ENCODE peak calls at places on chromosomes 6 and 20, in five cellular contexts. P is right atrium auricular region, D is GM23338, K is GM20000, J is psoas muscle. I is an unnamed sample.

GRCh38 chr6:29627762-29628418 is 5.1 kb downstream of the GABBR1 start:
- DNase-seq in P (peak), D (peak), K (peak), J (peak), I (no peak)

GRCh38 chr6:51330971-51331370 is 512.3 kb downstream of the TFAP2B start:
- DNase-seq in P (no peak), D (no peak), K (no peak), J (no peak), I (no peak)

GRCh38 chr20:56003966-56004365 is 1.4 kb downstream of the CBLN4 start:
- DNase-seq in P (no peak), D (no peak), K (no peak), J (no peak), I (no peak)

GRCh38 chr6:26477431-26477830 is 19.7 kb downstream of the BTN2A1 start:
- DNase-seq in P (no peak), D (no peak), K (no peak), J (no peak), I (no peak)

GRCh38 chr6:66662196-66662595 is 955.2 kb upstream of the EYS start:
- DNase-seq in P (no peak), D (peak), K (no peak), J (no peak), I (no peak)

GRCh38 chr6:130183271-130184222 is 39.2 kb downstream of the SAMD3 start:
- DNase-seq in P (no peak), D (no peak), K (no peak), J (no peak), I (peak)

GRCh38 chr20:49701313-49701731 is 12.4 kb downstream of the B4GALT5 start:
- DNase-seq in P (no peak), D (no peak), K (no peak), J (no peak), I (no peak)

GRCh38 chr20:24653306-24653705 is 183.9 kb downstream of the SYNDIG1 start:
- DNase-seq in P (no peak), D (no peak), K (no peak), J (no peak), I (no peak)

GRCh38 chr6:41734666-41735426 is 562 bp downstream of the TFEB start:
- DNase-seq in P (peak), D (peak), K (peak), J (peak), I (peak)

GRCh38 chr6:5898563-5898962 is 108.2 kb downstream of the NRN1 start:
- DNase-seq in P (no peak), D (peak), K (no peak), J (no peak), I (no peak)

GRCh38 chr20:38604873-38605303 is 3.3 kb downstream of the ARHGAP40 start:
- DNase-seq in P (no peak), D (no peak), K (no peak), J (no peak), I (no peak)

GRCh38 chr20:24153101-24154040 is 164.8 kb upstream of the GGTLC1 start:
- DNase-seq in P (peak), D (no peak), K (no peak), J (no peak), I (no peak)

GRCh38 chr6:34663887-34664269 is 32.7 kb downstream of the ILRUN start:
- DNase-seq in P (no peak), D (no peak), K (no peak), J (no peak), I (no peak)

GRCh38 chr6:154474636-154475428 is 35.7 kb downstream of the CNKSR3 start:
- DNase-seq in P (no peak), D (no peak), K (no peak), J (no peak), I (no peak)

GRCh38 chr6:30727920-30728605 is 7.9 kb downstream of the TUBB start:
- DNase-seq in P (no peak), D (no peak), K (no peak), J (no peak), I (no peak)

GRCh38 chr20:43914697-43915208 is at the start of gene TOX2:
- DNase-seq in P (no peak), D (peak), K (peak), J (no peak), I (peak)

GRCh38 chr20:41440882-41441281 is 74.3 kb upstream of the EMILIN3 start:
- DNase-seq in P (no peak), D (no peak), K (no peak), J (no peak), I (no peak)

GRCh38 chr6:28401172-28401571 is 1.6 kb upstream of the ZSCAN12 start:
- DNase-seq in P (no peak), D (no peak), K (no peak), J (no peak), I (no peak)

GRCh38 chr6:169190970-169191369 is 62.7 kb downstream of the THBS2 start:
- DNase-seq in P (no peak), D (no peak), K (no peak), J (no peak), I (no peak)

GRCh38 chr6:45072014-45072413 is 256.1 kb upstream of the RUNX2 start:
- DNase-seq in P (no peak), D (no peak), K (no peak), J (no peak), I (no peak)

GRCh38 chr6:131317516-131317915 is 182.2 kb downstream of the AKAP7 start:
- DNase-seq in P (no peak), D (no peak), K (no peak), J (no peak), I (no peak)

GRCh38 chr20:62066983-62067433 is 1.3 kb upstream of the TAF4 start:
- DNase-seq in P (peak), D (peak), K (peak), J (no peak), I (peak)

GRCh38 chr20:62183426-62184142 is 756 bp downstream of the MTG2 start:
- DNase-seq in P (no peak), D (peak), K (no peak), J (peak), I (no peak)

GRCh38 chr6:87200469-87201174 is 45.3 kb downstream of the ZNF292 start:
- DNase-seq in P (no peak), D (no peak), K (no peak), J (peak), I (no peak)

GRCh38 chr6:20481281-20481680 is 53.0 kb upstream of the CDKAL1 start:
- DNase-seq in P (no peak), D (no peak), K (no peak), J (no peak), I (no peak)

GRCh38 chr20:38878798-38879197 is 47.4 kb upstream of the FAM83D start:
- DNase-seq in P (no peak), D (peak), K (no peak), J (no peak), I (no peak)

GRCh38 chr6:168107191-168107940 is 28.4 kb upstream of the FRMD1 start:
- DNase-seq in P (no peak), D (no peak), K (no peak), J (peak), I (no peak)

GRCh38 chr6:113120214-113120576 is 737.0 kb upstream of the MARCKS start:
- DNase-seq in P (no peak), D (no peak), K (no peak), J (no peak), I (no peak)

GRCh38 chr20:6041808-6042265 is 12.0 kb downstream of the LRRN4 start:
- DNase-seq in P (no peak), D (no peak), K (no peak), J (no peak), I (no peak)

GRCh38 chr20:34473262-34473883 is 42.8 kb upstream of the DYNLRB1 start:
- DNase-seq in P (no peak), D (peak), K (peak), J (peak), I (peak)

GRCh38 chr6:161079566-161080262 is 88.1 kb downstream of the MAP3K4 start:
- DNase-seq in P (no peak), D (no peak), K (no peak), J (no peak), I (no peak)

GRCh38 chr20:38043512-38044300 is 10.2 kb downstream of the RPRD1B start:
- DNase-seq in P (no peak), D (no peak), K (no peak), J (peak), I (no peak)

GRCh38 chr20:62587757-62588402 is 54.4 kb upstream of the SLCO4A1 start:
- DNase-seq in P (no peak), D (peak), K (no peak), J (no peak), I (no peak)

GRCh38 chr6:3162067-3162497 is 4.7 kb upstream of the TUBB2A start:
- DNase-seq in P (no peak), D (peak), K (no peak), J (no peak), I (peak)

GRCh38 chr6:128487746-128488145 is 32.7 kb downstream of the PTPRK start:
- DNase-seq in P (no peak), D (no peak), K (no peak), J (no peak), I (no peak)

GRCh38 chr20:31693987-31694661 is 28.5 kb downstream of the BCL2L1 start:
- DNase-seq in P (no peak), D (peak), K (no peak), J (no peak), I (no peak)

GRCh38 chr6:40894962-40895799 is 143.8 kb downstream of the UNC5CL start:
- DNase-seq in P (no peak), D (peak), K (no peak), J (peak), I (no peak)

GRCh38 chr6:121730616-121731015 is 295.2 kb downstream of the GJA1 start:
- DNase-seq in P (no peak), D (no peak), K (no peak), J (no peak), I (no peak)
- TF ChIP-seq CTCF in P (no peak), D (no peak), K (no peak), J (no peak), I (no peak)

DNA sequence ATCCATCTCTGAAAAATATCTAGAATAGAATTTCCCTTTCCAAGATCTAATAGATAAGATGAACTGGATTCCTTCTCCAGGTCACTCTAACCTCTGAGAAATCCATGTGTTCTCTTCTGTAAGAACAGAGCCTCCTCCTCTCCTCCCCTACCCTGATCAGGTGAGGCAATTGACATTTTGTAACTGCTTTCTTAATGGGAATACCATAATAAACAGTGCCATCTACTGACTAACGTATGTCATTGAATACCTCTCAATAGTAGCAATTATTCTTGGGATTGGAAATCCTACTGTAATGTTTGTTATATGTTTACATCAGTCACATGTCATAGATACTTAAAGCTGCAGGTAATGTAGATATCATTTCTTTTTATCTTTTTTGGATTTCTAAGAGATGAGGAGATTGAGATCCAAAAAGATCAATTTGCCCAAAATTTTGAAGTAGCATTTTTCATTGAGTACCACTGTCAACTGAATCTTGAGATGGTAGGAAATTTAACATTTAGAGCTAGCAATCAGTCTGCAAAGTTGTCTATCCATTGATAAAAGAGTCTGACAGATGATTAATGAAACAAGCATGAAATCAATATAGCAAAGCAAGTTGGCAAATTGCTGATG is 365.8 kb upstream of the HSF2 start:
- DNase-seq in P (no peak), D (peak), K (peak), J (no peak), I (peak)
- TF ChIP-seq CTCF in P (peak), D (peak), K (no peak), J (peak), I (peak)

GRCh38 chr6:108768792-108769524 is 79.3 kb upstream of the ARMC2 start:
- DNase-seq in P (no peak), D (no peak), K (no peak), J (no peak), I (no peak)
- TF ChIP-seq CTCF in P (no peak), D (no peak), K (no peak), J (no peak), I (no peak)

DNA sequence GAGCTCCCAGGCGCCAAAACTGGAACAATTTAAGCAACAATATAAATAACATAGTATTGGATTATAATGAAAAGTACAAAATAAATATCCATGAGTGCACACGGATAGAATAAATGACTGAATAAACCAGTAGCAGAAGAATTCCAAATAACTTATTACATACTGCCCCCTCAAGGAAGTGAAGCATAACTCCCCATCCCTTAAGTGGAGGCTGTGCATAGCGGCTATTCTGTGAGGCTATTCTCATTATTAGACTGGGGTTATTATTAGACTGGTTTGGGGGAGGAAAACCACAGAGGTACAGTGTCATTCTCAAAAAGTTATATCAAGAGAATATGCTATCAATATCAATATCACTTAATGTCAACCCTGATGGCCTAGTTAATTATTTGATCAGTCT is 94.4 kb upstream of the SIRPA start:
- DNase-seq in P (peak), D (no peak), K (no peak), J (no peak), I (no peak)
- TF ChIP-seq CTCF in P (no peak), D (peak), K (no peak), J (peak), I (no peak)

GRCh38 chr20:59743767-59744485 is 139.6 kb downstream of the PHACTR3 start:
- DNase-seq in P (no peak), D (peak), K (no peak), J (no peak), I (peak)
- TF ChIP-seq CTCF in P (no peak), D (peak), K (no peak), J (no peak), I (peak)

DNA sequence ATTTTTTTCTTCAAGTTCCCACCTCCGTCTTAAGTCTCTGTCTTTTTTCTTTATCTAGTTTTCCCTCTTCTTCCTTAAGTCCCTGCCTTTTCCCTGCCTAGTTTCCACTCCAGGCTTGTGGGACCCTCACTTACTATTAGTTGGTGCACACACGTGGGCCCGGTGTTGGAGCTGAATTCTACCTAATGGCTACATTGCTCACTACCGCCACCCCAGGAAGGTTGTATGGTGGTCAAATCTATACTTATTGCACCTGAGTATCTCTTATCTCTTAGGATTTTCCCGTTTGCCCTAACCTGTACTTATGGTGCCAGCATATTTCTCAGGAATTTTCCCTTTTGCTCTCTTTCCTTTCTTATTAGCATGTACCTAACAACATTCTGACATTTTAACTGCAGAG is 692.8 kb downstream of the EPM2A start:
- DNase-seq in P (no peak), D (peak), K (no peak), J (no peak), I (peak)
- TF ChIP-seq CTCF in P (no peak), D (peak), K (no peak), J (no peak), I (peak)

GRCh38 chr6:73286752-73287151 is 23.8 kb upstream of the KHDC1 start:
- DNase-seq in P (no peak), D (no peak), K (no peak), J (no peak), I (no peak)

GRCh38 chr6:73290435-73290834 is 27.4 kb upstream of the KHDC1 start:
- DNase-seq in P (no peak), D (no peak), K (no peak), J (no peak), I (no peak)

GRCh38 chr6:73282876-73283275 is 19.9 kb upstream of the KHDC1 start:
- DNase-seq in P (no peak), D (no peak), K (no peak), J (no peak), I (no peak)

GRCh38 chr6:73285674-73286283 is 22.8 kb upstream of the KHDC1 start:
- DNase-seq in P (no peak), D (peak), K (no peak), J (no peak), I (peak)
- TF ChIP-seq CTCF in P (peak), D (peak), K (no peak), J (peak), I (peak)